ENCODE peak calls at places on chromosome 2, in six cellular contexts. D, H, R, P, B and X are unnamed samples.

GRCh38 chr2:109212836-109213563 is 84.0 kb downstream of the SH3RF3 start:
- DNase-seq in R (no peak), B (no peak), P (no peak), D (no peak), H (no peak), X (no peak)

GRCh38 chr2:103005386-103005785 is 243.6 kb downstream of the TMEM182 start:
- DNase-seq in P (no peak), B (no peak), H (no peak), R (no peak), D (no peak), X (no peak)

GRCh38 chr2:219296142-219296541 is 13.1 kb downstream of the PTPRN start:
- DNase-seq in B (no peak), R (no peak), H (no peak), P (no peak), D (no peak), X (no peak)

GRCh38 chr2:17752281-17752680 is 1.3 kb downstream of the SMC6 start:
- DNase-seq in P (no peak), H (no peak), R (no peak), B (no peak), D (no peak), X (no peak)

GRCh38 chr2:188870289-188870688 is 103.9 kb upstream of the COL3A1 start:
- DNase-seq in B (no peak), R (no peak), D (peak), P (no peak), H (no peak), X (no peak)

GRCh38 chr2:141967503-141967902 is 163.3 kb downstream of the LRP1B start:
- DNase-seq in P (no peak), B (no peak), R (no peak), H (no peak), D (no peak), X (no peak)

GRCh38 chr2:106094101-106094860 is 99.8 kb downstream of the UXS1 start:
- DNase-seq in H (no peak), P (no peak), D (no peak), B (no peak), R (no peak), X (no peak)

GRCh38 chr2:134416637-134417036 is 162.8 kb downstream of the MGAT5 start:
- DNase-seq in B (no peak), P (no peak), R (no peak), H (no peak), D (no peak), X (no peak)

GRCh38 chr2:149732001-149732685 is 144.6 kb upstream of the MMADHC start:
- DNase-seq in H (no peak), R (no peak), D (peak), B (no peak), P (no peak), X (no peak)

GRCh38 chr2:26606847-26607190 is 34.3 kb downstream of the CIB4 start:
- DNase-seq in P (no peak), H (no peak), B (no peak), R (no peak), D (no peak), X (no peak)

GRCh38 chr2:233252227-233252626 is 754 bp downstream of the ATG16L1 start:
- DNase-seq in D (no peak), H (peak), P (no peak), R (no peak), B (no peak), X (no peak)

GRCh38 chr2:221447310-221447709 is 124.8 kb downstream of the EPHA4 start:
- DNase-seq in H (peak), D (peak), B (no peak), R (no peak), P (no peak), X (no peak)

GRCh38 chr2:101558740-101559508 is 84.0 kb upstream of the RFX8 start:
- DNase-seq in D (peak), R (no peak), P (no peak), B (no peak), H (no peak), X (no peak)

GRCh38 chr2:162261032-162261945 is 18.0 kb upstream of the FAP start:
- DNase-seq in P (peak), B (no peak), R (peak), H (no peak), D (peak), X (peak)

GRCh38 chr2:27021253-27021801 is 11.4 kb upstream of the TMEM214 start:
- DNase-seq in R (no peak), P (no peak), B (no peak), D (peak), H (no peak), X (no peak)

GRCh38 chr2:121748202-121748601 is 7.2 kb upstream of the TSN start:
- DNase-seq in D (peak), B (no peak), H (peak), R (no peak), P (no peak), X (no peak)

GRCh38 chr2:197628043-197628500 is 47.3 kb downstream of the RFTN2 start:
- DNase-seq in D (peak), H (no peak), P (no peak), B (no peak), R (no peak), X (peak)

GRCh38 chr2:221502270-221502973 is 69.7 kb downstream of the EPHA4 start:
- DNase-seq in D (peak), P (no peak), R (no peak), B (no peak), H (no peak), X (no peak)

GRCh38 chr2:235230809-235231601 is 262.8 kb upstream of the AGAP1 start:
- DNase-seq in B (no peak), P (no peak), R (no peak), H (no peak), D (peak), X (no peak)

GRCh38 chr2:31138037-31138962 is at the start of gene GALNT14:
- DNase-seq in P (peak), B (peak), D (peak), H (peak), R (peak), X (peak)

DNA sequence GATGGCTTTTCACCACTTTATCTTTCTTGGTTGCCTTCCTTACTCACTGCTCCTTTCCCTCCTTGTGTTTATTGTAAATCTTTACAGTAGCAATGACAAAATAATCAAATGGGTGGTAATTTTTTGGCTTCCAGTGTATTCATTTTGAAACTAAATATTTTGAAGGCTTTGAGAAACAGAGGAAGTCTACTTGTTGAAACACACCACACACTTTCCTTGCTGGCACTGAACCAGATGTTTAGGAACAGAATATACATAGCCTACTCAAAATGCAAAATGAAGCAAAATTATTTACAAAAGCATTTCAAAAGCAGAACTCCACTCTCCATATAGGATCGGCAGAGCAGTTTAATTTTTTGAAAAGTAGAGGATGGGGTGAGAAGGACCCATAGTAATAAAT is 189.8 kb downstream of the LTBP1 start:
- DNase-seq in R (no peak), B (no peak), P (no peak), H (no peak), D (peak), X (no peak)
- H3K4me3 ChIP-seq in R (peak), B (no peak), P (peak), H (no peak), D (peak), X (peak)

GRCh38 chr2:65276604-65277003 is 49.0 kb downstream of the ACTR2 start:
- DNase-seq in P (no peak), H (no peak), B (no peak), D (no peak), R (no peak), X (no peak)
- H3K4me3 ChIP-seq in P (no peak), H (no peak), B (no peak), D (no peak), R (no peak), X (no peak)

GRCh38 chr2:19350678-19351401 is 7.6 kb downstream of the OSR1 start:
- DNase-seq in D (no peak), B (no peak), P (no peak), R (no peak), H (no peak), X (no peak)

GRCh38 chr2:19352946-19353720 is 5.3 kb downstream of the OSR1 start:
- DNase-seq in P (peak), D (no peak), H (peak), B (no peak), R (no peak), X (no peak)

GRCh38 chr2:19349911-19350677 is 8.3 kb downstream of the OSR1 start:
- DNase-seq in B (peak), H (peak), P (peak), D (peak), R (peak), X (peak)

GRCh38 chr2:19351914-19352697 is 6.3 kb downstream of the OSR1 start:
- DNase-seq in R (no peak), P (peak), D (no peak), B (no peak), H (peak), X (no peak)

GRCh38 chr2:19351499-19351898 is 6.9 kb downstream of the OSR1 start:
- DNase-seq in H (peak), D (no peak), R (no peak), P (no peak), B (no peak), X (no peak)
- H3K4me3 ChIP-seq in H (no peak), D (no peak), R (peak), P (no peak), B (no peak), X (peak)

GRCh38 chr2:16664052-16664731 is 1.4 kb downstream of the CYRIA start:
- DNase-seq in R (peak), P (peak), D (peak), B (peak), H (peak), X (peak)
- H3K4me3 ChIP-seq in R (peak), P (peak), D (peak), B (no peak), H (no peak), X (peak)

DNA sequence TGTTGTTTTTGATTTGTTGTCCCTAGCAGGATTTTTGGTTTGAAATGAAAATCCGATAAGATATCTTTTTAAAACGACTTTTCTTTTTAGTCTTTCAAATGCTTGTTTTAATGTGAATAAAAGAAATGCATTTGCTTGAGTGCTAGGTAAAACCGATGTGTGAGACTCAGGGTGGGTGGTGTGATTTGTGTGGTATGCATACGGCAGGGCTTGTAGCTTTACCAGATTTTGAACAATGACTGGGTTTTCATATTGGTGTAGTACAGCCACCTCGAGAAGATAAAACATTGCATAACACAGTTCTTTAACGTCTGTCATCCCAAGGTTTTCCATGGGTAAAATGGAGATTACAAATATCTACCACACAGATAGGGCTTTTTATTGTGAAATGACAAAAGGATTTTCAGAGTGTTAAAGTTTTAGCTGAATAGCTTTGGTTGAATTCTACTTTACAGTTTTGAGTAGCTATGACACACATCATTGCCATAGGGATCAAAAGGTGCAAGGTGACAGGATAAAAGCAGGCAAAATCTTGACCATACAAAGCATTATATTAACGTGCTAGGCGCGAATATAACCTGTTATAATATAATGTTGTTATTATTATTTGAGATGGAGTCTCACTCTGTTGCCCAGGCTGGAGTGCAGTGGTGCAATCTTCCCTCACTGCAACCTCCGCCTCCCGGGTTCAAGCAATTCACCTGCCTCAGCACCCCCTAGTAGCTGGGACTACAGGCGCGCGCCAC is 824 bp upstream of the ZNF638 start:
- DNase-seq in P (no peak), D (peak), B (no peak), H (peak), R (no peak), X (no peak)
- H3K4me3 ChIP-seq in P (no peak), D (no peak), B (no peak), H (no peak), R (peak), X (no peak)